ENCODE peak calls at places on chromosomes 1 and 21, in four cellular contexts. C is SK-N-MC; T is body of pancreas; W is CD4-positive, alpha-beta T cell. J is an unnamed sample.

GRCh38 chr1:163205513-163205912 is 2.8 kb upstream of the RGS5 start:
- DNase-seq in C (no peak), T (no peak), W (no peak), J (no peak)

GRCh38 chr21:44893948-44894656 is 20.6 kb upstream of the PTTG1IP start:
- DNase-seq in C (no peak), T (no peak), W (no peak), J (no peak)

GRCh38 chr1:231604276-231604621 is 22.3 kb upstream of the DISC1 start:
- DNase-seq in C (no peak), T (no peak), W (no peak), J (no peak)

GRCh38 chr1:238710697-238711096 is 675.7 kb upstream of the CHRM3 start:
- DNase-seq in C (no peak), T (no peak), W (no peak), J (no peak)

GRCh38 chr1:85801520-85801919 is 93.3 kb upstream of the ZNHIT6 start:
- DNase-seq in C (no peak), T (no peak), W (no peak), J (no peak)

GRCh38 chr1:207067695-207068094 is 14.6 kb downstream of the PFKFB2 start:
- DNase-seq in C (no peak), T (no peak), W (no peak), J (no peak)

GRCh38 chr1:234851450-234852438 is 241.8 kb upstream of the IRF2BP2 start:
- DNase-seq in C (no peak), T (no peak), W (no peak), J (peak; percentile 41)

GRCh38 chr1:89069955-89070354 is 4.9 kb upstream of the GBP1 start:
- DNase-seq in C (no peak), T (no peak), W (no peak), J (no peak)

GRCh38 chr1:204426474-204426873 is 14.9 kb upstream of the PPP1R15B start:
- DNase-seq in C (no peak), T (no peak), W (no peak), J (no peak)

GRCh38 chr21:27268290-27268689 is 301.4 kb upstream of the ADAMTS5 start:
- DNase-seq in C (no peak), T (no peak), W (no peak), J (peak; percentile 16)

GRCh38 chr1:151157067-151157531 is 650 bp downstream of the TNFAIP8L2 start:
- DNase-seq in C (no peak), T (no peak), W (peak; percentile 57), J (no peak)

GRCh38 chr21:28627261-28627660 is 365.4 kb downstream of the LTN1 start:
- DNase-seq in C (no peak), T (no peak), W (no peak), J (no peak)

GRCh38 chr1:3924871-3925655 is 25.0 kb upstream of the C1orf174 start:
- DNase-seq in C (no peak), T (no peak), W (no peak), J (no peak)

GRCh38 chr1:54710841-54711240 is 4.8 kb upstream of the TTC4 start:
- DNase-seq in C (no peak), T (no peak), W (no peak), J (no peak)

GRCh38 chr1:201877877-201878339 is 10.8 kb upstream of the SHISA4 start:
- DNase-seq in C (peak; percentile 35), T (peak; percentile 34), W (no peak), J (peak; percentile 59)

GRCh38 chr1:157484573-157484972 is 67.7 kb downstream of the FCRL5 start:
- DNase-seq in C (no peak), T (no peak), W (no peak), J (no peak)

GRCh38 chr1:162639718-162640117 is 7.5 kb downstream of the DDR2 start:
- DNase-seq in C (no peak), T (no peak), W (no peak), J (no peak)

GRCh38 chr1:3369437-3370076 is 84.9 kb upstream of the ARHGEF16 start:
- DNase-seq in C (no peak), T (no peak), W (no peak), J (peak; percentile 75)

GRCh38 chr1:29691499-29691898 is 455.2 kb downstream of the PTPRU start:
- DNase-seq in C (no peak), T (no peak), W (no peak), J (no peak)

GRCh38 chr1:245544236-245544635 is 389.5 kb downstream of the KIF26B start:
- DNase-seq in C (no peak), T (no peak), W (no peak), J (no peak)

GRCh38 chr1:66556161-66556611 is 22.2 kb downstream of the SGIP1 start:
- DNase-seq in C (no peak), T (no peak), W (no peak), J (no peak)

GRCh38 chr21:34775793-34776192 is 107.0 kb downstream of the CLIC6 start:
- DNase-seq in C (no peak), T (no peak), W (no peak), J (no peak)

GRCh38 chr1:227886993-227887696 is 60.6 kb downstream of the WNT9A start:
- DNase-seq in C (no peak), T (peak; percentile 12), W (peak; percentile 33), J (no peak)

GRCh38 chr1:221521686-221522085 is 220.2 kb downstream of the DUSP10 start:
- DNase-seq in C (no peak), T (no peak), W (no peak), J (no peak)

GRCh38 chr1:59292557-59292956 is 4.3 kb upstream of the FGGY start:
- DNase-seq in C (peak; percentile 40), T (no peak), W (no peak), J (no peak)

GRCh38 chr1:173297798-173298391 is 90.8 kb upstream of the TNFSF4 start:
- DNase-seq in C (no peak), T (no peak), W (no peak), J (no peak)

GRCh38 chr1:9719978-9720722 is 68.6 kb downstream of the PIK3CD start:
- DNase-seq in C (no peak), T (no peak), W (no peak), J (no peak)
- H3K9me3 ChIP-seq in C (no peaks in the 10 kb centered on the region), T (no peaks in the 10 kb centered on the region), W (no peaks in the 10 kb centered on the region), J (no peaks in the 10 kb centered on the region)

GRCh38 chr1:117821782-117822447 is 107.5 kb downstream of the GDAP2 start:
- DNase-seq in C (no peak), T (peak; percentile 51), W (no peak), J (peak; percentile 92)

GRCh38 chr1:117821382-117821755 is 108.1 kb downstream of the GDAP2 start:
- DNase-seq in C (no peak), T (no peak), W (no peak), J (no peak)

GRCh38 chr1:117820096-117820495 is 109.3 kb downstream of the GDAP2 start:
- DNase-seq in C (no peak), T (peak; percentile 58), W (no peak), J (no peak)

GRCh38 chr1:117819301-117819700 is 110.1 kb downstream of the GDAP2 start:
- DNase-seq in C (no peak), T (no peak), W (no peak), J (no peak)

GRCh38 chr1:117820694-117821381 is 108.6 kb downstream of the GDAP2 start:
- DNase-seq in C (no peak), T (no peak), W (no peak), J (no peak)
- H3K27ac ChIP-seq in C (no peak overlapping the region), T (no peak overlapping the region), W (no peak overlapping the region), J (no peak overlapping the region)

DNA sequence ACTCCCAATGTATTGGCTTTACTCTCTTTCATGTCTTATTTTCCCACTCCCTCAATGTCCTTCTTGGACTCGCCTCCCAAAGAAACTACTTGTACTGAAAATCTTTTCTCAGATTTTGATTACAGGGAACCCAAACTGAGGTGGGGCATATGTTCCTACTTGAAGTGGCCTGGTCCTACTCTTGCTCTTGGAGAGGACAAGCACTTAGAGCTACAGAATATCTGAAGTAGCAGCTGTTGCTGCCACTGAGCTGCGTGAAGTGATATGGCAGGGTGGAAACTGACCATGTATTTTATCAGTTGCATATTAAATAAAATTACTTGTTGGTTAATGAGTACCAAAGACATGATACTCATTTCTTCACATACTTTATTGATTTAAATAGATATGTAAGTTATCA is 129.5 kb downstream of the TSEN15 start:
- DNase-seq in C (no peak), T (no peak), W (no peak), J (no peak)
- H3K9me3 ChIP-seq in C (no peaks in the 10 kb centered on the region), T (no peaks in the 10 kb centered on the region), W (no peaks in the 10 kb centered on the region), J (no peaks in the 10 kb centered on the region)

GRCh38 chr1:91764471-91765115 is 121.4 kb downstream of the TGFBR3 start:
- DNase-seq in C (no peak), T (no peak), W (no peak), J (peak; percentile 32)
- H3K27ac ChIP-seq in C (no peak overlapping the region), T (no peak overlapping the region), W (no peak overlapping the region), J (no peak overlapping the region)